ENCODE peak calls at places on chromosomes 6 and 20, in ten cellular contexts. One of them, this sample, is unnamed. For H3K4me1 and H3K36me3, the result is how much of the 10 kb centered on the place peaks cover.

GRCh38 chr6:151317206-151317994 is 74.0 kb downstream of the ZBTB2 start:
- ATAC-seq in heart right ventricle: no peak
- ATAC-seq in lower lobe of right lung: no peak
- ATAC-seq in mucosa of descending colon: no peak
- ATAC-seq in psoas muscle: no peak
- ATAC-seq in pancreas: no peak
- ATAC-seq in PC-3: peak
- ATAC-seq in lung: no peak
- ATAC-seq in GM23338: no peak
- ATAC-seq in GM12878: no peak
- ATAC-seq in this sample: no peak

GRCh38 chr6:17352302-17352701 is 41.1 kb upstream of the CAP2 start:
- ATAC-seq in heart right ventricle: no peak
- ATAC-seq in lower lobe of right lung: no peak
- ATAC-seq in mucosa of descending colon: no peak
- ATAC-seq in psoas muscle: no peak
- ATAC-seq in pancreas: no peak
- ATAC-seq in PC-3: no peak
- ATAC-seq in lung: no peak
- ATAC-seq in GM23338: no peak
- ATAC-seq in GM12878: no peak
- ATAC-seq in this sample: no peak

GRCh38 chr20:36881888-36882287 is 6.0 kb downstream of the TLDC2 start:
- ATAC-seq in heart right ventricle: no peak
- ATAC-seq in lower lobe of right lung: no peak
- ATAC-seq in mucosa of descending colon: peak
- ATAC-seq in psoas muscle: no peak
- ATAC-seq in pancreas: peak
- ATAC-seq in PC-3: peak
- ATAC-seq in lung: no peak
- ATAC-seq in GM23338: no peak
- ATAC-seq in GM12878: peak
- ATAC-seq in this sample: no peak

GRCh38 chr6:157424491-157425020 is 43.6 kb downstream of the ZDHHC14 start:
- ATAC-seq in heart right ventricle: no peak
- ATAC-seq in lower lobe of right lung: no peak
- ATAC-seq in mucosa of descending colon: peak
- ATAC-seq in psoas muscle: no peak
- ATAC-seq in pancreas: peak
- ATAC-seq in PC-3: no peak
- ATAC-seq in lung: no peak
- ATAC-seq in GM23338: no peak
- ATAC-seq in GM12878: no peak
- ATAC-seq in this sample: no peak

GRCh38 chr6:7145269-7146078 is 37.7 kb downstream of the RREB1 start:
- ATAC-seq in heart right ventricle: no peak
- ATAC-seq in lower lobe of right lung: peak
- ATAC-seq in mucosa of descending colon: peak
- ATAC-seq in psoas muscle: no peak
- ATAC-seq in pancreas: peak
- ATAC-seq in PC-3: peak
- ATAC-seq in lung: no peak
- ATAC-seq in GM23338: peak
- ATAC-seq in GM12878: no peak
- ATAC-seq in this sample: no peak

GRCh38 chr6:145009691-145010090 is 724.6 kb downstream of the UTRN start:
- ATAC-seq in heart right ventricle: no peak
- ATAC-seq in lower lobe of right lung: no peak
- ATAC-seq in mucosa of descending colon: no peak
- ATAC-seq in psoas muscle: no peak
- ATAC-seq in pancreas: no peak
- ATAC-seq in PC-3: no peak
- ATAC-seq in lung: no peak
- ATAC-seq in GM23338: no peak
- ATAC-seq in GM12878: no peak
- ATAC-seq in this sample: no peak

GRCh38 chr6:73451166-73452106 is 661 bp downstream of the CGAS start:
- ATAC-seq in heart right ventricle: peak
- ATAC-seq in lower lobe of right lung: peak
- ATAC-seq in mucosa of descending colon: peak
- ATAC-seq in psoas muscle: peak
- ATAC-seq in pancreas: peak
- ATAC-seq in PC-3: peak
- ATAC-seq in lung: peak
- ATAC-seq in GM23338: peak
- ATAC-seq in GM12878: peak
- ATAC-seq in this sample: peak

GRCh38 chr6:111589366-111589765 is 16.3 kb downstream of the TRAF3IP2 start:
- ATAC-seq in heart right ventricle: peak
- ATAC-seq in lower lobe of right lung: peak
- ATAC-seq in mucosa of descending colon: peak
- ATAC-seq in psoas muscle: peak
- ATAC-seq in pancreas: peak
- ATAC-seq in PC-3: peak
- ATAC-seq in lung: peak
- ATAC-seq in GM23338: no peak
- ATAC-seq in GM12878: no peak
- ATAC-seq in this sample: peak

GRCh38 chr6:140346461-140346860 is 972.0 kb upstream of the CITED2 start:
- ATAC-seq in heart right ventricle: peak
- ATAC-seq in lower lobe of right lung: peak
- ATAC-seq in mucosa of descending colon: no peak
- ATAC-seq in psoas muscle: no peak
- ATAC-seq in pancreas: no peak
- ATAC-seq in PC-3: no peak
- ATAC-seq in lung: peak
- ATAC-seq in GM23338: no peak
- ATAC-seq in GM12878: no peak
- ATAC-seq in this sample: peak

GRCh38 chr6:39207421-39208232 is 21.6 kb downstream of the KCNK5 start:
- ATAC-seq in heart right ventricle: no peak
- ATAC-seq in lower lobe of right lung: no peak
- ATAC-seq in mucosa of descending colon: no peak
- ATAC-seq in psoas muscle: no peak
- ATAC-seq in pancreas: peak
- ATAC-seq in PC-3: no peak
- ATAC-seq in lung: no peak
- ATAC-seq in GM23338: no peak
- ATAC-seq in GM12878: no peak
- ATAC-seq in this sample: no peak

DNA sequence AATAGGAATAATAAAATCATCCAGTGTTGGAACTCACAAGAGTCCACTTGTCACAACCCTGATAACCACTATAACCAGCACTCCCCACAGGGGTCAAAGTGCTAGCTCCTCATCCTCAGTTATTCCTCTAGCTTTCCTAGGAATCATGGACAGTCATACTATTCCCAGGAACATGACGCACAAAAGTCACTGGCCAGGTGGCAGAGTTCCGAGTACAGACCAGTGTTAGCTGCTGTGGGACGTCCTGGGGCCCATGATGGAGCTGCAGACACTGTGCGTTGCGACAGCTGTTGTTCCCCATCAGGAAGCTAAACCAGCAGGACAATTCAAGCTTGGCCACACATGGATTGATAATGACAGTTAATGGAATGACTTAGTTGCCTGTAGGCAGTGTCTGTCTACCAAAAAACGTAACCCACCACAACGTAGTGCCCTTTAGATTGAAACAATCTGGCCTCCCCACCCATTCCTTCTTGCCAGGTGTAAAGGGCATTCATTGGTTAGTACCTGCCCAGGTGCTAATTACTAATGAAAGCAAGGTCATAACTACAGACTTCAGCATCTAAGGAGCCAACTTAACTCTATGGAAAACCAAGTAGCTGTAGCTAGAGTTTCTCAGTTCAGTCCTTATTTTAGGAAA is 17.4 kb downstream of the EZR start:
- ATAC-seq in heart right ventricle: peak
- ATAC-seq in lower lobe of right lung: peak
- ATAC-seq in mucosa of descending colon: peak
- ATAC-seq in psoas muscle: peak
- ATAC-seq in pancreas: peak
- ATAC-seq in PC-3: no peak
- ATAC-seq in lung: no peak
- ATAC-seq in GM23338: no peak
- ATAC-seq in GM12878: no peak
- ATAC-seq in this sample: no peak
- H3K4me1 ChIP-seq in heart right ventricle: half or more
- H3K4me1 ChIP-seq in lower lobe of right lung: half or more
- H3K4me1 ChIP-seq in mucosa of descending colon: half or more
- H3K4me1 ChIP-seq in psoas muscle: under half
- H3K4me1 ChIP-seq in pancreas: half or more
- H3K4me1 ChIP-seq in PC-3: half or more
- H3K4me1 ChIP-seq in lung: under half
- H3K4me1 ChIP-seq in GM23338: half or more
- H3K4me1 ChIP-seq in GM12878: half or more
- H3K4me1 ChIP-seq in this sample: under half

GRCh38 chr20:47095690-47096089 is 201.0 kb downstream of the EYA2 start:
- ATAC-seq in heart right ventricle: no peak
- ATAC-seq in lower lobe of right lung: no peak
- ATAC-seq in mucosa of descending colon: no peak
- ATAC-seq in psoas muscle: no peak
- ATAC-seq in pancreas: no peak
- ATAC-seq in PC-3: no peak
- ATAC-seq in lung: no peak
- ATAC-seq in GM23338: no peak
- ATAC-seq in GM12878: no peak
- ATAC-seq in this sample: no peak
- H3K36me3 ChIP-seq in heart right ventricle: under half
- H3K36me3 ChIP-seq in lower lobe of right lung: under half
- H3K36me3 ChIP-seq in mucosa of descending colon: under half
- H3K36me3 ChIP-seq in psoas muscle: under half
- H3K36me3 ChIP-seq in pancreas: under half
- H3K36me3 ChIP-seq in PC-3: under half
- H3K36me3 ChIP-seq in lung: under half
- H3K36me3 ChIP-seq in GM23338: under half
- H3K36me3 ChIP-seq in GM12878: under half
- H3K36me3 ChIP-seq in this sample: under half

GRCh38 chr20:43844778-43845614 is 69.7 kb upstream of the TOX2 start:
- ATAC-seq in heart right ventricle: no peak
- ATAC-seq in lower lobe of right lung: peak
- ATAC-seq in mucosa of descending colon: peak
- ATAC-seq in psoas muscle: no peak
- ATAC-seq in pancreas: peak
- ATAC-seq in PC-3: peak
- ATAC-seq in lung: no peak
- ATAC-seq in GM23338: no peak
- ATAC-seq in GM12878: peak
- ATAC-seq in this sample: no peak
- TF ChIP-seq CTCF in heart right ventricle: peak
- TF ChIP-seq CTCF in lower lobe of right lung: peak
- TF ChIP-seq CTCF in mucosa of descending colon: no peak
- TF ChIP-seq CTCF in psoas muscle: peak
- TF ChIP-seq CTCF in pancreas: no peak
- TF ChIP-seq CTCF in PC-3: peak
- TF ChIP-seq CTCF in lung: peak
- TF ChIP-seq CTCF in GM23338: peak
- TF ChIP-seq CTCF in GM12878: no peak
- TF ChIP-seq CTCF in this sample: no peak

GRCh38 chr6:41059569-41059968 is 6.6 kb downstream of the APOBEC2 start:
- ATAC-seq in heart right ventricle: no peak
- ATAC-seq in lower lobe of right lung: no peak
- ATAC-seq in mucosa of descending colon: no peak
- ATAC-seq in psoas muscle: peak
- ATAC-seq in pancreas: no peak
- ATAC-seq in PC-3: no peak
- ATAC-seq in lung: no peak
- ATAC-seq in GM23338: no peak
- ATAC-seq in GM12878: no peak
- ATAC-seq in this sample: peak

GRCh38 chr6:41064841-41065240 is 7.3 kb downstream of the OARD1 start:
- ATAC-seq in heart right ventricle: no peak
- ATAC-seq in lower lobe of right lung: peak
- ATAC-seq in mucosa of descending colon: peak
- ATAC-seq in psoas muscle: no peak
- ATAC-seq in pancreas: peak
- ATAC-seq in PC-3: no peak
- ATAC-seq in lung: no peak
- ATAC-seq in GM23338: no peak
- ATAC-seq in GM12878: no peak
- ATAC-seq in this sample: no peak

GRCh38 chr6:41061196-41061726 is 8.3 kb downstream of the APOBEC2 start:
- ATAC-seq in heart right ventricle: peak
- ATAC-seq in lower lobe of right lung: peak
- ATAC-seq in mucosa of descending colon: no peak
- ATAC-seq in psoas muscle: peak
- ATAC-seq in pancreas: no peak
- ATAC-seq in PC-3: no peak
- ATAC-seq in lung: no peak
- ATAC-seq in GM23338: no peak
- ATAC-seq in GM12878: no peak
- ATAC-seq in this sample: no peak

GRCh38 chr6:41063884-41064285 is 8.3 kb downstream of the OARD1 start:
- ATAC-seq in heart right ventricle: peak
- ATAC-seq in lower lobe of right lung: no peak
- ATAC-seq in mucosa of descending colon: peak
- ATAC-seq in psoas muscle: peak
- ATAC-seq in pancreas: peak
- ATAC-seq in PC-3: no peak
- ATAC-seq in lung: no peak
- ATAC-seq in GM23338: no peak
- ATAC-seq in GM12878: no peak
- ATAC-seq in this sample: no peak

DNA sequence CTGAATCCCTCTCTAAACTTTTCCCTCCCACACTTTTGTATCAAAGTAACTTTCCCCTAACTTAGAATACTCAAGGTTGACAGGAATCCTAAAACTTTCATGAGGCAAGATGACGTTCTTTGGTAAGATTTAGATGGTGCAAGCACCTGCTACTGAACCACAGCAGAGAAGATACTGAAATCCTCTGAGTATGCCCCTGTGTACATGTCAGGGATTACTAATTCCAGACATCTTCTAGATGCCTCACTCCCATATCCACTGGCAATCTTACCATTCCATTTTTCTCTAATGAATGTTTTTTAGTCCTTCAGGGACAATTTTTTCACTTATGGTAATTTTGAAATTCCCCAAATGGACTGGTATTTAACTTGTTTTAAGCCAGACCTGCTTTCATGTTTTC is 9.1 kb downstream of the APOBEC2 start:
- ATAC-seq in heart right ventricle: no peak
- ATAC-seq in lower lobe of right lung: no peak
- ATAC-seq in mucosa of descending colon: no peak
- ATAC-seq in psoas muscle: no peak
- ATAC-seq in pancreas: no peak
- ATAC-seq in PC-3: no peak
- ATAC-seq in lung: no peak
- ATAC-seq in GM23338: no peak
- ATAC-seq in GM12878: no peak
- ATAC-seq in this sample: no peak
- H3K4me1 ChIP-seq in heart right ventricle: under half
- H3K4me1 ChIP-seq in lower lobe of right lung: under half
- H3K4me1 ChIP-seq in mucosa of descending colon: under half
- H3K4me1 ChIP-seq in psoas muscle: half or more
- H3K4me1 ChIP-seq in pancreas: half or more
- H3K4me1 ChIP-seq in PC-3: under half
- H3K4me1 ChIP-seq in lung: under half
- H3K4me1 ChIP-seq in GM23338: under half
- H3K4me1 ChIP-seq in GM12878: under half
- H3K4me1 ChIP-seq in this sample: under half

DNA sequence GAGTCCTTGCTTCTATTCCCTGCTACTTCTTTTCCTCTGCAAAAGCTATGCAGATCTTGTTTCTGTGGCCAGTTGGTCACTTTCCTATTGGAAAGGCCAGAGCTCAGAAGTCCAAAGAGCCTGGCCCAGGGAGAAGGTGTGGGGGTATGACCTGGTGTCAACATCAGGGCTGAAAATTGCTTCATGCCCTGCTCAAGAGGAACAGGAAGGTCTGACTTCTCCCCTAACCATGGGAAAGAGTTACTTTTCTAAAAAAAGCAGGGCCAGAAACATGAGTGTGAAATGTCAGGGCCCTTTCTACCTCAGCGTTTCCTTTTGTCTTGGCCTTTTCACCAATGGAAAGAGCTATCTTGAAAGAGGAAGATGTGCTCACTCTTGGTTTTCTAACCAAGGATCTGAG is 117.4 kb downstream of the MAFB start:
- ATAC-seq in heart right ventricle: no peak
- ATAC-seq in lower lobe of right lung: peak
- ATAC-seq in mucosa of descending colon: peak
- ATAC-seq in psoas muscle: no peak
- ATAC-seq in pancreas: peak
- ATAC-seq in PC-3: no peak
- ATAC-seq in lung: no peak
- ATAC-seq in GM23338: no peak
- ATAC-seq in GM12878: no peak
- ATAC-seq in this sample: peak
- H3K36me3 ChIP-seq in heart right ventricle: under half
- H3K36me3 ChIP-seq in lower lobe of right lung: under half
- H3K36me3 ChIP-seq in mucosa of descending colon: under half
- H3K36me3 ChIP-seq in psoas muscle: under half
- H3K36me3 ChIP-seq in pancreas: under half
- H3K36me3 ChIP-seq in PC-3: under half
- H3K36me3 ChIP-seq in lung: under half
- H3K36me3 ChIP-seq in GM23338: under half
- H3K36me3 ChIP-seq in GM12878: under half
- H3K36me3 ChIP-seq in this sample: under half

This sample was measured in gastroesophageal sphincter.